ENCODE peak calls at places on chromosomes 3 and 15, in seven cellular contexts. One of them, this sample, is unnamed.

GRCh38 chr3:169118666-169119370 is 544.7 kb downstream of the MECOM start:
- DNase-seq in memory B cell: no peak
- DNase-seq in hypothalamus: no peak
- DNase-seq in epithelial cell of esophagus: no peak
- DNase-seq in Daoy: peak
- DNase-seq in EL: peak
- DNase-seq in nephron progenitor cell: no peak
- DNase-seq in this sample: peak

GRCh38 chr15:83422090-83422489 is 25.1 kb upstream of the SH3GL3 start:
- DNase-seq in hypothalamus: no peak
- DNase-seq in epithelial cell of esophagus: no peak
- DNase-seq in memory B cell: no peak
- DNase-seq in Daoy: no peak
- DNase-seq in nephron progenitor cell: no peak
- DNase-seq in EL: no peak
- DNase-seq in this sample: no peak

GRCh38 chr3:70989174-70989573 is 594.4 kb downstream of the FOXP1 start:
- DNase-seq in memory B cell: no peak
- DNase-seq in Daoy: peak
- DNase-seq in hypothalamus: no peak
- DNase-seq in nephron progenitor cell: no peak
- DNase-seq in epithelial cell of esophagus: no peak
- DNase-seq in EL: peak
- DNase-seq in this sample: peak

GRCh38 chr15:25181290-25182097 is 226.7 kb downstream of the SNRPN start:
- DNase-seq in Daoy: no peak
- DNase-seq in epithelial cell of esophagus: no peak
- DNase-seq in nephron progenitor cell: no peak
- DNase-seq in hypothalamus: no peak
- DNase-seq in memory B cell: no peak
- DNase-seq in EL: no peak
- DNase-seq in this sample: no peak

GRCh38 chr3:184761120-184761841 is 49.4 kb upstream of the MAGEF1 start:
- DNase-seq in memory B cell: no peak
- DNase-seq in hypothalamus: no peak
- DNase-seq in EL: no peak
- DNase-seq in epithelial cell of esophagus: no peak
- DNase-seq in Daoy: no peak
- DNase-seq in nephron progenitor cell: no peak
- DNase-seq in this sample: no peak

GRCh38 chr3:63076357-63076756 is 201.1 kb upstream of the CADPS start:
- DNase-seq in nephron progenitor cell: no peak
- DNase-seq in hypothalamus: no peak
- DNase-seq in Daoy: no peak
- DNase-seq in memory B cell: no peak
- DNase-seq in EL: no peak
- DNase-seq in epithelial cell of esophagus: no peak
- DNase-seq in this sample: no peak

GRCh38 chr15:98684441-98684840 is 36.1 kb downstream of the IGF1R start:
- DNase-seq in hypothalamus: no peak
- DNase-seq in epithelial cell of esophagus: peak
- DNase-seq in memory B cell: no peak
- DNase-seq in Daoy: peak
- DNase-seq in EL: peak
- DNase-seq in nephron progenitor cell: no peak
- DNase-seq in this sample: peak

GRCh38 chr3:188940213-188940914 is 231.4 kb upstream of the TPRG1 start:
- DNase-seq in epithelial cell of esophagus: no peak
- DNase-seq in EL: no peak
- DNase-seq in hypothalamus: no peak
- DNase-seq in memory B cell: no peak
- DNase-seq in nephron progenitor cell: no peak
- DNase-seq in Daoy: no peak
- DNase-seq in this sample: no peak

GRCh38 chr15:40281057-40281850 is 1.6 kb downstream of the ANKRD63 start:
- DNase-seq in epithelial cell of esophagus: no peak
- DNase-seq in nephron progenitor cell: no peak
- DNase-seq in EL: no peak
- DNase-seq in Daoy: no peak
- DNase-seq in memory B cell: no peak
- DNase-seq in hypothalamus: no peak
- DNase-seq in this sample: no peak

GRCh38 chr15:89150762-89151305 is 62.6 kb downstream of the ABHD2 start:
- DNase-seq in EL: no peak
- DNase-seq in memory B cell: no peak
- DNase-seq in hypothalamus: no peak
- DNase-seq in Daoy: no peak
- DNase-seq in epithelial cell of esophagus: no peak
- DNase-seq in nephron progenitor cell: no peak
- DNase-seq in this sample: no peak

GRCh38 chr3:194387276-194387675 is 11.8 kb downstream of the GP5 start:
- DNase-seq in Daoy: no peak
- DNase-seq in nephron progenitor cell: no peak
- DNase-seq in memory B cell: no peak
- DNase-seq in EL: no peak
- DNase-seq in epithelial cell of esophagus: no peak
- DNase-seq in hypothalamus: no peak
- DNase-seq in this sample: no peak

GRCh38 chr3:65402597-65402996 is 636.1 kb downstream of the MAGI1 start:
- DNase-seq in nephron progenitor cell: no peak
- DNase-seq in hypothalamus: no peak
- DNase-seq in epithelial cell of esophagus: peak
- DNase-seq in memory B cell: no peak
- DNase-seq in EL: peak
- DNase-seq in Daoy: peak
- DNase-seq in this sample: peak

GRCh38 chr15:68552773-68553172 is 26.0 kb upstream of the CORO2B start:
- DNase-seq in Daoy: peak
- DNase-seq in EL: peak
- DNase-seq in hypothalamus: peak
- DNase-seq in epithelial cell of esophagus: peak
- DNase-seq in nephron progenitor cell: no peak
- DNase-seq in memory B cell: no peak
- DNase-seq in this sample: peak

GRCh38 chr15:80609512-80609946 is 85.6 kb upstream of the ABHD17C start:
- DNase-seq in EL: no peak
- DNase-seq in nephron progenitor cell: no peak
- DNase-seq in hypothalamus: no peak
- DNase-seq in memory B cell: no peak
- DNase-seq in epithelial cell of esophagus: peak
- DNase-seq in Daoy: no peak
- DNase-seq in this sample: peak

GRCh38 chr15:25087137-25087536 is 132.3 kb downstream of the SNRPN start:
- DNase-seq in epithelial cell of esophagus: no peak
- DNase-seq in Daoy: no peak
- DNase-seq in EL: no peak
- DNase-seq in nephron progenitor cell: no peak
- DNase-seq in hypothalamus: no peak
- DNase-seq in memory B cell: no peak
- DNase-seq in this sample: no peak

GRCh38 chr3:123336001-123336400 is 112.9 kb downstream of the ADCY5 start:
- DNase-seq in hypothalamus: no peak
- DNase-seq in nephron progenitor cell: no peak
- DNase-seq in memory B cell: no peak
- DNase-seq in epithelial cell of esophagus: no peak
- DNase-seq in EL: no peak
- DNase-seq in Daoy: no peak
- DNase-seq in this sample: no peak

GRCh38 chr3:48847053-48847585 is 555 bp downstream of the PRKAR2A start:
- DNase-seq in Daoy: peak
- DNase-seq in epithelial cell of esophagus: peak
- DNase-seq in EL: peak
- DNase-seq in nephron progenitor cell: peak
- DNase-seq in hypothalamus: peak
- DNase-seq in memory B cell: peak
- DNase-seq in this sample: peak

GRCh38 chr3:194487289-194488006 is 646 bp upstream of the ATP13A3 start:
- DNase-seq in Daoy: peak
- DNase-seq in epithelial cell of esophagus: peak
- DNase-seq in EL: peak
- DNase-seq in memory B cell: peak
- DNase-seq in nephron progenitor cell: no peak
- DNase-seq in hypothalamus: no peak
- DNase-seq in this sample: peak

GRCh38 chr3:186983372-186984058 is 53.2 kb downstream of the ST6GAL1 start:
- DNase-seq in Daoy: no peak
- DNase-seq in hypothalamus: no peak
- DNase-seq in memory B cell: no peak
- DNase-seq in nephron progenitor cell: no peak
- DNase-seq in EL: no peak
- DNase-seq in epithelial cell of esophagus: no peak
- DNase-seq in this sample: no peak

GRCh38 chr3:129975332-129976090 is 991 bp downstream of the TRH start:
- DNase-seq in nephron progenitor cell: peak
- DNase-seq in Daoy: no peak
- DNase-seq in EL: no peak
- DNase-seq in epithelial cell of esophagus: no peak
- DNase-seq in hypothalamus: no peak
- DNase-seq in memory B cell: peak
- DNase-seq in this sample: no peak

GRCh38 chr3:186942168-186942567 is 11.8 kb downstream of the ST6GAL1 start:
- DNase-seq in epithelial cell of esophagus: no peak
- DNase-seq in hypothalamus: no peak
- DNase-seq in EL: no peak
- DNase-seq in nephron progenitor cell: no peak
- DNase-seq in memory B cell: no peak
- DNase-seq in Daoy: no peak
- DNase-seq in this sample: no peak

GRCh38 chr15:28886431-28887343 is 913 bp downstream of the APBA2 start:
- DNase-seq in Daoy: peak
- DNase-seq in epithelial cell of esophagus: no peak
- DNase-seq in memory B cell: no peak
- DNase-seq in hypothalamus: no peak
- DNase-seq in nephron progenitor cell: no peak
- DNase-seq in EL: peak
- DNase-seq in this sample: peak

GRCh38 chr3:141261472-141262171 is 30.0 kb downstream of the PXYLP1 start:
- DNase-seq in EL: no peak
- DNase-seq in hypothalamus: no peak
- DNase-seq in nephron progenitor cell: no peak
- DNase-seq in epithelial cell of esophagus: no peak
- DNase-seq in Daoy: no peak
- DNase-seq in memory B cell: no peak
- DNase-seq in this sample: no peak

GRCh38 chr3:14921034-14921616 is 26.3 kb upstream of the NR2C2 start:
- DNase-seq in Daoy: peak
- DNase-seq in epithelial cell of esophagus: peak
- DNase-seq in nephron progenitor cell: peak
- DNase-seq in EL: peak
- DNase-seq in memory B cell: peak
- DNase-seq in hypothalamus: peak
- DNase-seq in this sample: peak

GRCh38 chr3:123584988-123585937 is at the start of gene HACD2:
- DNase-seq in EL: peak
- DNase-seq in memory B cell: peak
- DNase-seq in epithelial cell of esophagus: peak
- DNase-seq in hypothalamus: peak
- DNase-seq in Daoy: peak
- DNase-seq in nephron progenitor cell: peak
- DNase-seq in this sample: peak

GRCh38 chr15:96421211-96421610 is 90.7 kb downstream of the NR2F2 start:
- DNase-seq in nephron progenitor cell: no peak
- DNase-seq in epithelial cell of esophagus: peak
- DNase-seq in hypothalamus: no peak
- DNase-seq in Daoy: peak
- DNase-seq in memory B cell: no peak
- DNase-seq in EL: peak
- DNase-seq in this sample: peak

This sample was measured in M059J.